ENCODE peak calls at places on chromosomes 1 and 21, in six cellular contexts. One of them, this sample, is unnamed. For H3K9me3, the result is how much of the 10 kb centered on the place peaks cover.

GRCh38 chr1:222204475-222204874 is 343.4 kb downstream of the HHIPL2 start:
- DNase-seq in breast epithelium: no peak
- DNase-seq in SK-N-SH: no peak
- DNase-seq in right lobe of liver: no peak
- DNase-seq in endodermal cell: no peak
- DNase-seq in uterus: no peak
- DNase-seq in this sample: no peak

GRCh38 chr1:92951141-92951582 is 10.1 kb downstream of the DIPK1A start:
- DNase-seq in right lobe of liver: no peak
- DNase-seq in breast epithelium: no peak
- DNase-seq in endodermal cell: no peak
- DNase-seq in uterus: no peak
- DNase-seq in SK-N-SH: no peak
- DNase-seq in this sample: no peak

GRCh38 chr21:37878946-37879660 is 37.2 kb downstream of the KCNJ6 start:
- DNase-seq in breast epithelium: no peak
- DNase-seq in SK-N-SH: no peak
- DNase-seq in uterus: no peak
- DNase-seq in right lobe of liver: no peak
- DNase-seq in endodermal cell: no peak
- DNase-seq in this sample: no peak

GRCh38 chr1:215845224-215845902 is 278.3 kb downstream of the KCTD3 start:
- DNase-seq in breast epithelium: no peak
- DNase-seq in endodermal cell: no peak
- DNase-seq in SK-N-SH: no peak
- DNase-seq in uterus: no peak
- DNase-seq in right lobe of liver: no peak
- DNase-seq in this sample: no peak

GRCh38 chr1:149986486-149987296 is 23.8 kb downstream of the OTUD7B start:
- DNase-seq in breast epithelium: no peak
- DNase-seq in SK-N-SH: no peak
- DNase-seq in endodermal cell: no peak
- DNase-seq in right lobe of liver: no peak
- DNase-seq in uterus: no peak
- DNase-seq in this sample: no peak

GRCh38 chr1:46363121-46363520 is 22.5 kb downstream of the NSUN4 start:
- DNase-seq in SK-N-SH: no peak
- DNase-seq in right lobe of liver: no peak
- DNase-seq in breast epithelium: no peak
- DNase-seq in uterus: no peak
- DNase-seq in endodermal cell: no peak
- DNase-seq in this sample: no peak

GRCh38 chr1:33086384-33086850 is 5.5 kb downstream of the AZIN2 start:
- DNase-seq in breast epithelium: peak
- DNase-seq in SK-N-SH: peak
- DNase-seq in right lobe of liver: peak
- DNase-seq in uterus: peak
- DNase-seq in endodermal cell: peak
- DNase-seq in this sample: peak

GRCh38 chr1:81410351-81410750 is 390.4 kb upstream of the ADGRL2 start:
- DNase-seq in right lobe of liver: no peak
- DNase-seq in SK-N-SH: no peak
- DNase-seq in breast epithelium: no peak
- DNase-seq in uterus: no peak
- DNase-seq in endodermal cell: no peak
- DNase-seq in this sample: no peak

GRCh38 chr1:15667362-15667761 is 16.8 kb upstream of the PLEKHM2 start:
- DNase-seq in right lobe of liver: no peak
- DNase-seq in breast epithelium: no peak
- DNase-seq in endodermal cell: no peak
- DNase-seq in SK-N-SH: no peak
- DNase-seq in uterus: no peak
- DNase-seq in this sample: no peak

GRCh38 chr1:8464987-8465386 is 147.1 kb downstream of the SLC45A1 start:
- DNase-seq in breast epithelium: no peak
- DNase-seq in uterus: no peak
- DNase-seq in right lobe of liver: no peak
- DNase-seq in SK-N-SH: no peak
- DNase-seq in endodermal cell: no peak
- DNase-seq in this sample: no peak

GRCh38 chr1:212452323-212453155 is 19.8 kb downstream of the NENF start:
- DNase-seq in right lobe of liver: no peak
- DNase-seq in SK-N-SH: no peak
- DNase-seq in breast epithelium: no peak
- DNase-seq in endodermal cell: no peak
- DNase-seq in uterus: peak
- DNase-seq in this sample: no peak

GRCh38 chr1:9311029-9311428 is 18.3 kb downstream of the SPSB1 start:
- DNase-seq in right lobe of liver: no peak
- DNase-seq in uterus: no peak
- DNase-seq in breast epithelium: no peak
- DNase-seq in endodermal cell: no peak
- DNase-seq in SK-N-SH: no peak
- DNase-seq in this sample: no peak

GRCh38 chr1:227951624-227952373 is 4.1 kb upstream of the WNT9A start:
- DNase-seq in right lobe of liver: no peak
- DNase-seq in SK-N-SH: no peak
- DNase-seq in endodermal cell: peak
- DNase-seq in uterus: no peak
- DNase-seq in breast epithelium: peak
- DNase-seq in this sample: no peak

GRCh38 chr1:92924501-92924900 is 36.8 kb downstream of the DIPK1A start:
- DNase-seq in uterus: no peak
- DNase-seq in breast epithelium: no peak
- DNase-seq in endodermal cell: no peak
- DNase-seq in right lobe of liver: no peak
- DNase-seq in SK-N-SH: no peak
- DNase-seq in this sample: no peak

GRCh38 chr1:26417111-26417510 is 6.5 kb downstream of the LIN28A start:
- DNase-seq in uterus: peak
- DNase-seq in breast epithelium: peak
- DNase-seq in endodermal cell: peak
- DNase-seq in right lobe of liver: peak
- DNase-seq in SK-N-SH: peak
- DNase-seq in this sample: peak

GRCh38 chr1:2145946-2146835 is 48.4 kb downstream of the FAAP20 start:
- DNase-seq in SK-N-SH: no peak
- DNase-seq in breast epithelium: no peak
- DNase-seq in endodermal cell: no peak
- DNase-seq in right lobe of liver: no peak
- DNase-seq in uterus: no peak
- DNase-seq in this sample: no peak

GRCh38 chr1:184150776-184151531 is 99.4 kb downstream of the TSEN15 start:
- DNase-seq in uterus: no peak
- DNase-seq in right lobe of liver: no peak
- DNase-seq in SK-N-SH: no peak
- DNase-seq in endodermal cell: no peak
- DNase-seq in breast epithelium: no peak
- DNase-seq in this sample: no peak

GRCh38 chr1:83028467-83028866 is 970.5 kb downstream of the TTLL7 start:
- DNase-seq in breast epithelium: no peak
- DNase-seq in SK-N-SH: no peak
- DNase-seq in uterus: no peak
- DNase-seq in right lobe of liver: no peak
- DNase-seq in endodermal cell: no peak
- DNase-seq in this sample: no peak

GRCh38 chr1:6126028-6126427 is 54.1 kb downstream of the CHD5 start:
- DNase-seq in SK-N-SH: no peak
- DNase-seq in breast epithelium: no peak
- DNase-seq in right lobe of liver: no peak
- DNase-seq in endodermal cell: no peak
- DNase-seq in uterus: no peak
- DNase-seq in this sample: no peak

GRCh38 chr1:22107126-22107525 is 35.8 kb downstream of the WNT4 start:
- DNase-seq in breast epithelium: no peak
- DNase-seq in uterus: no peak
- DNase-seq in SK-N-SH: no peak
- DNase-seq in endodermal cell: peak
- DNase-seq in right lobe of liver: no peak
- DNase-seq in this sample: no peak

GRCh38 chr1:87074001-87074795 is 159.8 kb downstream of the HS2ST1 start:
- DNase-seq in breast epithelium: no peak
- DNase-seq in right lobe of liver: no peak
- DNase-seq in uterus: no peak
- DNase-seq in endodermal cell: no peak
- DNase-seq in SK-N-SH: no peak
- DNase-seq in this sample: no peak

GRCh38 chr21:44929242-44929798 is 8.6 kb upstream of the ITGB2 start:
- DNase-seq in uterus: no peak
- DNase-seq in breast epithelium: no peak
- DNase-seq in SK-N-SH: no peak
- DNase-seq in endodermal cell: peak
- DNase-seq in right lobe of liver: no peak
- DNase-seq in this sample: no peak

GRCh38 chr21:44926364-44927101 is 5.8 kb upstream of the ITGB2 start:
- DNase-seq in breast epithelium: no peak
- DNase-seq in SK-N-SH: no peak
- DNase-seq in uterus: no peak
- DNase-seq in right lobe of liver: no peak
- DNase-seq in endodermal cell: peak
- DNase-seq in this sample: no peak

GRCh38 chr21:44927259-44927586 is 6.5 kb upstream of the ITGB2 start:
- DNase-seq in SK-N-SH: no peak
- DNase-seq in uterus: no peak
- DNase-seq in endodermal cell: no peak
- DNase-seq in right lobe of liver: no peak
- DNase-seq in breast epithelium: no peak
- DNase-seq in this sample: no peak

GRCh38 chr21:44929799-44930542 is 9.3 kb upstream of the ITGB2 start:
- DNase-seq in endodermal cell: peak
- DNase-seq in right lobe of liver: no peak
- DNase-seq in breast epithelium: no peak
- DNase-seq in uterus: no peak
- DNase-seq in SK-N-SH: no peak
- DNase-seq in this sample: no peak

DNA sequence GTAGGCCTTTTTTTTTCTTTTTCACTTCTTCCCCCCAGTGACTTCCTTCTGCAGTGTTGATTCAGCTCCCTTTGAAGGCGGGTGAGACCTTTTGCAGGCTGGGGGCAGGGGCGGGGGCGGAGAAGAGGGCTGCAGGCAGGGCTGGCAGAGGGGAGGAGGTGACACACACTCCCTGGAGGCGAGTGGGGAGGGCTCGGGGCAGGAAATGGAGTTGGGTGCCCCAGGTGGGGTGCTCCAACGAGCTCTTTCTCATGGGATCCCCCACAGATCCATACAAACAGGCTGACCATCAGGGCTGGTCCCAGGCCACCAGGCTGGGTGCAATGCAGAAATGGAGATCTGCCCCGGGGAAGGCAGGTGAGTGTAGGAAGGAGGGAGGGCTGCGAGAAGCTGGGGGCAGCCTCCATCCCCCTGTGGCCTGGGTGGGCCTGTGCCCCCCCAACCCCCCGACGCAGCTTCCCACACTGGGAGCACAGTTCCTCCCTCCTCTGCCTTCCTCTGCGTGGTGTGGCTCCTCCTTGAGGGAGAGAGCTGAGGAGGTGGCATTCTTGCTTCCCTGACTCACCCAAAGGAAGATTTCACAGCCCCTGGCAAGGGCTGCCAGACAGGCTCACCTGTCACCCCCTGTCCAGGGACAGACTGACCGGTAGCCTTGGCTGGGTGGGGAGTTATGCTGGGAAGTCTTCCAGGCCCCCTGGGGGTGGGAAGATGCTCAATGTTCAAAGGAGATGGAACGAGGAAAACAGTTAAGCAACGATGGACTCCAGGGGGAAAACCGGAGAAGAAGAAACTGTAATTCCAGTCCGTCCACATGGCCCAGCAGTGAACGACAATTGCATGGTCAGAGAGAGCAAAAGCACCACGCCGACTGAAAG is 7.1 kb upstream of the ITGB2 start:
- DNase-seq in SK-N-SH: no peak
- DNase-seq in uterus: no peak
- DNase-seq in breast epithelium: no peak
- DNase-seq in endodermal cell: peak
- DNase-seq in right lobe of liver: no peak
- DNase-seq in this sample: peak
- TF ChIP-seq CTCF in SK-N-SH: peak
- TF ChIP-seq CTCF in uterus: no peak
- TF ChIP-seq CTCF in breast epithelium: no peak
- TF ChIP-seq CTCF in endodermal cell: peak
- TF ChIP-seq CTCF in right lobe of liver: no peak
- TF ChIP-seq CTCF in this sample: no peak

DNA sequence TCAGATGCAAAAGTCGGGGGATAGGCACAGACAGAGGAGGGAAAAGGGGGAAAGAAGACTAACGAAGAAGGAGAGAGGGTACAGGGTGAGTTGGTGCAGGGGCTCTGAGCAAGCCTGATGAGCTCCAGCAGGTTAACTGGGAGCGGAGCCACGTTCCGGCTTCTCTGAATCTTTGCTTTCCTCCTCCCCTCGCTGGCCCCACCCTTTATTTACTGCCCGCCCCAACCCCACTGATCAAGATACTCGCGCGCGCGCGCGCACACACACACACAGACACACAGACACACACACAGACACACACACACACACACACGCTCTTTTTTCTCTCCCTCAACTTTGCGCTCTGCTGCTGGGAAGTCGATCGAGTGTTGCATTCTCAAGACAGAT is at the start of gene GRIK1:
- DNase-seq in uterus: no peak
- DNase-seq in breast epithelium: no peak
- DNase-seq in SK-N-SH: no peak
- DNase-seq in right lobe of liver: no peak
- DNase-seq in endodermal cell: peak
- DNase-seq in this sample: peak
- H3K4me3 ChIP-seq in uterus: no peak
- H3K4me3 ChIP-seq in breast epithelium: peak
- H3K4me3 ChIP-seq in SK-N-SH: peak
- H3K4me3 ChIP-seq in right lobe of liver: peak
- H3K4me3 ChIP-seq in endodermal cell: peak
- H3K4me3 ChIP-seq in this sample: no peak

GRCh38 chr1:14352897-14353296 is 245.6 kb upstream of the KAZN start:
- DNase-seq in right lobe of liver: no peak
- DNase-seq in SK-N-SH: no peak
- DNase-seq in breast epithelium: no peak
- DNase-seq in endodermal cell: no peak
- DNase-seq in uterus: no peak
- DNase-seq in this sample: no peak
- H3K9me3 ChIP-seq in right lobe of liver: under half
- H3K9me3 ChIP-seq in SK-N-SH: under half
- H3K9me3 ChIP-seq in breast epithelium: under half
- H3K9me3 ChIP-seq in endodermal cell: under half
- H3K9me3 ChIP-seq in uterus: under half
- H3K9me3 ChIP-seq in this sample: under half

DNA sequence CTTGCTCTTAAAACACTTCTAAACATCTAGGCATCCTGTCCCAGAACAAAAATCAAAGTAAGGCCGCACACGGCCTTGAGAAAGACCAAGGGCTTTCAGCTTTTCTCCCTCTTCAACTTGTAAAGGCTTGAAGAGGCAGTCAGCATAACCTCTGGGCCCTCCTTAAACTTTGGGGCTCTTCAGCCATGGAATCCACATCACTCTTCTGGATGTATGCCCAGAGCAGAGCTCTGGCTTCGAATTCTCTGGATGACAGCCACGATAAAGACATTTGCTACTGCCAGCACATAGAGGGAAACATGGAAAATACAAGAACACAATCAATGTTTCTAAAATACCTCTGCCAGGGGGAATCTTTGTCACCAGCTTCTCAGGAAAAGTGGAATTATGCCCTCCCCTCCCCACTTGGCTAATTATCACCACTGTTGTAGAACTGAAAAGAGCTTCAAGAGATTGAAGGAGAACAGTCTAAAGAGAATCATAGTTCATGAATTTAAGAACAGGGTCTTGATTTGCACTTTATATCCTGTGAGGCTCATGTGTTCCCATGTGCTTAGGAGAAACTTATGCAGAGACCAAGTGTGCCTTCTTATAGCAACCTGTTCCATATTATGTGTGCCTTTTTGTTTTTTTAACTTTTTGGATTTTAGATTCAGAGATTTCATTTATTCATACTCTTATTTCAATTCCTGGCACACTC is 39.0 kb upstream of the DPT start:
- DNase-seq in SK-N-SH: no peak
- DNase-seq in uterus: peak
- DNase-seq in breast epithelium: no peak
- DNase-seq in right lobe of liver: no peak
- DNase-seq in endodermal cell: no peak
- DNase-seq in this sample: peak
- TF ChIP-seq CTCF in SK-N-SH: no peak
- TF ChIP-seq CTCF in uterus: no peak
- TF ChIP-seq CTCF in breast epithelium: no peak
- TF ChIP-seq CTCF in right lobe of liver: no peak
- TF ChIP-seq CTCF in endodermal cell: no peak
- TF ChIP-seq CTCF in this sample: no peak